ENCODE peak calls at places on chromosomes 11 and 22, in four cellular contexts. One of them, this sample, is unnamed.

GRCh38 chr11:119701591-119702260 is 27.3 kb downstream of the NECTIN1 start:
- DNase-seq in epithelial cell of esophagus: peak; percentile 66
- DNase-seq in brain microvascular endothelial cell: no peak
- DNase-seq in pancreas: no peak
- DNase-seq in this sample: no peak

GRCh38 chr11:119673389-119674336 is 55.3 kb downstream of the NECTIN1 start:
- DNase-seq in epithelial cell of esophagus: no peak
- DNase-seq in brain microvascular endothelial cell: no peak
- DNase-seq in pancreas: no peak
- DNase-seq in this sample: no peak

GRCh38 chr11:27977031-27977430 is 130.9 kb downstream of the KIF18A start:
- DNase-seq in epithelial cell of esophagus: peak; percentile 63
- DNase-seq in brain microvascular endothelial cell: peak; percentile 30
- DNase-seq in pancreas: no peak
- DNase-seq in this sample: no peak

GRCh38 chr11:98137437-98137836 is 883.3 kb upstream of the CNTN5 start:
- DNase-seq in epithelial cell of esophagus: no peak
- DNase-seq in brain microvascular endothelial cell: no peak
- DNase-seq in pancreas: no peak
- DNase-seq in this sample: no peak

GRCh38 chr11:72100462-72100861 is 2.6 kb downstream of the LAMTOR1 start:
- DNase-seq in epithelial cell of esophagus: no peak
- DNase-seq in brain microvascular endothelial cell: no peak
- DNase-seq in pancreas: no peak
- DNase-seq in this sample: no peak

GRCh38 chr11:38043060-38043459 is 1445.0 kb upstream of the RAG2 start:
- DNase-seq in epithelial cell of esophagus: no peak
- DNase-seq in brain microvascular endothelial cell: no peak
- DNase-seq in pancreas: no peak
- DNase-seq in this sample: no peak

GRCh38 chr11:33021937-33022336 is 6.3 kb downstream of the DEPDC7 start:
- DNase-seq in epithelial cell of esophagus: no peak
- DNase-seq in brain microvascular endothelial cell: no peak
- DNase-seq in pancreas: no peak
- DNase-seq in this sample: no peak

GRCh38 chr11:62394825-62395538 is 23.9 kb upstream of the SCGB1A1 start:
- DNase-seq in epithelial cell of esophagus: peak; percentile 87
- DNase-seq in brain microvascular endothelial cell: peak; percentile 73
- DNase-seq in pancreas: peak; percentile 64
- DNase-seq in this sample: peak; percentile 31

GRCh38 chr11:128745296-128746183 is 51.7 kb downstream of the FLI1 start:
- DNase-seq in epithelial cell of esophagus: no peak
- DNase-seq in brain microvascular endothelial cell: no peak
- DNase-seq in pancreas: no peak
- DNase-seq in this sample: no peak

GRCh38 chr22:19823191-19823590 is 31.5 kb downstream of the GNB1L start:
- DNase-seq in epithelial cell of esophagus: no peak
- DNase-seq in brain microvascular endothelial cell: no peak
- DNase-seq in pancreas: no peak
- DNase-seq in this sample: no peak

GRCh38 chr11:77026743-77027142 is 7.5 kb upstream of the B3GNT6 start:
- DNase-seq in epithelial cell of esophagus: no peak
- DNase-seq in brain microvascular endothelial cell: no peak
- DNase-seq in pancreas: no peak
- DNase-seq in this sample: no peak

GRCh38 chr11:63907808-63908530 is 9.0 kb downstream of the RCOR2 start:
- DNase-seq in epithelial cell of esophagus: no peak
- DNase-seq in brain microvascular endothelial cell: no peak
- DNase-seq in pancreas: no peak
- DNase-seq in this sample: no peak

GRCh38 chr22:35811670-35812069 is 94.0 kb downstream of the APOL5 start:
- DNase-seq in epithelial cell of esophagus: no peak
- DNase-seq in brain microvascular endothelial cell: no peak
- DNase-seq in pancreas: no peak
- DNase-seq in this sample: no peak

GRCh38 chr11:69686452-69686851 is 11.3 kb upstream of the LTO1 start:
- DNase-seq in epithelial cell of esophagus: no peak
- DNase-seq in brain microvascular endothelial cell: no peak
- DNase-seq in pancreas: no peak
- DNase-seq in this sample: no peak

GRCh38 chr22:44411226-44412135 is 86.6 kb downstream of the RTL6 start:
- DNase-seq in epithelial cell of esophagus: peak; percentile 75
- DNase-seq in brain microvascular endothelial cell: no peak
- DNase-seq in pancreas: no peak
- DNase-seq in this sample: no peak

GRCh38 chr11:75148436-75148983 is 2.4 kb upstream of the SLCO2B1 start:
- DNase-seq in epithelial cell of esophagus: no peak
- DNase-seq in brain microvascular endothelial cell: no peak
- DNase-seq in pancreas: no peak
- DNase-seq in this sample: no peak

GRCh38 chr11:118744001-118744400 is 47.0 kb downstream of the DDX6 start:
- DNase-seq in epithelial cell of esophagus: no peak
- DNase-seq in brain microvascular endothelial cell: no peak
- DNase-seq in pancreas: no peak
- DNase-seq in this sample: no peak

GRCh38 chr11:3669742-3670183 is 1.4 kb downstream of the CHRNA10 start:
- DNase-seq in epithelial cell of esophagus: no peak
- DNase-seq in brain microvascular endothelial cell: no peak
- DNase-seq in pancreas: no peak
- DNase-seq in this sample: no peak

GRCh38 chr11:8604078-8604723 is 10.2 kb upstream of the STK33 start:
- DNase-seq in epithelial cell of esophagus: peak; percentile 100
- DNase-seq in brain microvascular endothelial cell: peak; percentile 100
- DNase-seq in pancreas: peak; percentile 19
- DNase-seq in this sample: peak; percentile 100

GRCh38 chr11:109708184-109708583 is 286.2 kb downstream of the C11orf87 start:
- DNase-seq in epithelial cell of esophagus: no peak
- DNase-seq in brain microvascular endothelial cell: no peak
- DNase-seq in pancreas: no peak
- DNase-seq in this sample: no peak

GRCh38 chr11:86182976-86183584 is 61.5 kb upstream of the EED start:
- DNase-seq in epithelial cell of esophagus: peak; percentile 98
- DNase-seq in brain microvascular endothelial cell: no peak
- DNase-seq in pancreas: no peak
- DNase-seq in this sample: no peak

GRCh38 chr11:68406318-68407313 is 53.9 kb upstream of the PPP6R3 start:
- DNase-seq in epithelial cell of esophagus: no peak
- DNase-seq in brain microvascular endothelial cell: no peak
- DNase-seq in pancreas: no peak
- DNase-seq in this sample: no peak

GRCh38 chr11:13681470-13681869 is 13.0 kb downstream of the FAR1 start:
- DNase-seq in epithelial cell of esophagus: no peak
- DNase-seq in brain microvascular endothelial cell: no peak
- DNase-seq in pancreas: no peak
- DNase-seq in this sample: no peak

GRCh38 chr11:13679768-13680167 is 11.3 kb downstream of the FAR1 start:
- DNase-seq in epithelial cell of esophagus: no peak
- DNase-seq in brain microvascular endothelial cell: no peak
- DNase-seq in pancreas: no peak
- DNase-seq in this sample: no peak

GRCh38 chr11:13680501-13681264 is 12.2 kb downstream of the FAR1 start:
- DNase-seq in epithelial cell of esophagus: no peak
- DNase-seq in brain microvascular endothelial cell: no peak
- DNase-seq in pancreas: no peak
- DNase-seq in this sample: no peak

GRCh38 chr11:13685461-13686108 is 17.1 kb downstream of the FAR1 start:
- DNase-seq in epithelial cell of esophagus: no peak
- DNase-seq in brain microvascular endothelial cell: no peak
- DNase-seq in pancreas: no peak
- DNase-seq in this sample: no peak

GRCh38 chr11:13682212-13682611 is 13.7 kb downstream of the FAR1 start:
- DNase-seq in epithelial cell of esophagus: no peak
- DNase-seq in brain microvascular endothelial cell: no peak
- DNase-seq in pancreas: no peak
- DNase-seq in this sample: no peak
- H3K4me3 ChIP-seq in epithelial cell of esophagus: no peak overlapping the region
- H3K4me3 ChIP-seq in brain microvascular endothelial cell: no peak overlapping the region
- H3K4me3 ChIP-seq in pancreas: no peak overlapping the region
- H3K4me3 ChIP-seq in this sample: no peak overlapping the region

DNA sequence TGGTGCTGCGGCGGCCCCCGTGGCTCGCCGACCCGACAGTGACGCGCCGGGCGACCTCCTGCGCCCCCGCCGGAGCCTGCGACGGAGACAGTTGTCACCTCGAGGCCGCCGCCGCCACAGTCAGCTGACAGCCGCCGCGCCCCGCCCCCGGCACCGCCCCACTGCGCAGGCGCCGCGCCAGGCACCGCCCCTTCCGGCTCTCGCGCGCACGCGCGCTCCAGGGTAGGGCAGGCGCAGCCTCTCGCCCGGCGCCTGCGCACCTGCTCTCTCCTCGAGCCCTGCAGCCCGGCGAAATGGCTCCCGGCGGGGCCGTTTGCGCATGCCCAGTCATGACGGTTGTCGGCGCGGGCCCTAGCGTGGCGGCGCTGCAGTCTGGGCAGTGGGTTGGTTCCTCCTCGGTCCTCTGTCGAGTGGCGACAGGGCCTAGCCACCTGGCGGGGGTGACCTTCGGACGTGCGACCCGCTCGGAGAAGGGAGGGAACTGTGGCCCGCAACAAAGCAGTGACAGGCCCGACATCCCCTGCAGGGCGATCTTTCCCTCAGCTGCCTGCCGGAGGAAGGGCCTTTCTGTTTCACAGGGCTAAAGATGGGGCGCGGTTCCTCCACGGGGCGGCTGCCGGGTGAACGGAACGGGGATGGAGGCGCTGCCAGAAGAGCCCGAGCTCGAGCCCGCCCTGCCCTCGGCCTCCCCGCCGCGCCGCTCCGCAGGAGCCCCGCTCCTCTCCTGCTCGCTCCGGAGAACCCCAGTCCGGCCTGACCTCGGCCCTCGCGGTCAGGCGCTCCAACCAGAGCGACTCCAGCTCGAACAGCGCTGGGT is at the start of gene TOLLIP:
- DNase-seq in epithelial cell of esophagus: peak; percentile 90
- DNase-seq in brain microvascular endothelial cell: peak; percentile 84
- DNase-seq in pancreas: peak; percentile 94
- DNase-seq in this sample: peak; percentile 31
- TF ChIP-seq CTCF in epithelial cell of esophagus: no peak
- TF ChIP-seq CTCF in brain microvascular endothelial cell: peak; percentile 41
- TF ChIP-seq CTCF in pancreas: no peak
- TF ChIP-seq CTCF in this sample: peak; percentile 32

DNA sequence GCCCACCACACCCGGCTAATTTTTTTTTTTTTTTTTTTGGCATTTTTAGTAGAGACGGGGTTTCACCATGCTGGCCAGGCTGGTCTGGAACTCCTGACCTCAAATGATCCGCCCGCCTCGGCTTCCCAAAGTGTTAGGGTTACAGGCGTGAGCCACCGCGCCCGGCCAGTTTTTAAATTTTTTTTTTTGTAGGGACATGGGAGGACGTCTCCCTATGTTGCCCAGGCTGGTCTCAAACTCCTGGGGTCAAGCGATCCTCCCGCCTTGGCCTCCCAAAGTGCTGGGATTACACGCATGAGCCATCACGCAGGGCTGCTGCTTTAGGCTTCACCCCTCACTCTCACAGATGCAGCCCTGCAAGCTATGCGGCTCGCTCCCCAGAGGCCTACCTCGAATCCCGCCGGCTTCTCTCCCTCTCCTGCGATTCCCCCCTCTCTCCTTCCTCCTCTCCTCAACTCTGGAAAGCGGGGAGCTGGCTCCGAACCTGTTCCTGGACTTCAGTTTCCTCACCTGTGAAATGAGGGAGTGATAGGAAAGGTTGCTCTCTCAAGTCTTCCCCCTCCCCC is 926 bp downstream of the CCDC157 start:
- DNase-seq in epithelial cell of esophagus: no peak
- DNase-seq in brain microvascular endothelial cell: no peak
- DNase-seq in pancreas: no peak
- DNase-seq in this sample: no peak
- H3K4me3 ChIP-seq in epithelial cell of esophagus: peak overlapping the region; percentile 93
- H3K4me3 ChIP-seq in brain microvascular endothelial cell: peak overlapping the region; percentile 88
- H3K4me3 ChIP-seq in pancreas: no peak overlapping the region
- H3K4me3 ChIP-seq in this sample: peak overlapping the region; percentile 84

GRCh38 chr11:26331911-26332571 is at the start of gene ANO3:
- DNase-seq in epithelial cell of esophagus: peak; percentile 52
- DNase-seq in brain microvascular endothelial cell: peak; percentile 79
- DNase-seq in pancreas: peak; percentile 70
- DNase-seq in this sample: peak; percentile 17
- TF ChIP-seq CTCF in epithelial cell of esophagus: peak; percentile 29
- TF ChIP-seq CTCF in brain microvascular endothelial cell: peak; percentile 85
- TF ChIP-seq CTCF in pancreas: peak; percentile 23
- TF ChIP-seq CTCF in this sample: peak; percentile 85

GRCh38 chr22:21570398-21570797 is 2.9 kb downstream of the UBE2L3 start:
- DNase-seq in epithelial cell of esophagus: no peak
- DNase-seq in brain microvascular endothelial cell: no peak
- DNase-seq in pancreas: no peak
- DNase-seq in this sample: no peak
- H3K4me3 ChIP-seq in epithelial cell of esophagus: no peak overlapping the region
- H3K4me3 ChIP-seq in brain microvascular endothelial cell: no peak overlapping the region
- H3K4me3 ChIP-seq in pancreas: no peak overlapping the region
- H3K4me3 ChIP-seq in this sample: no peak overlapping the region

This sample was measured in AG04449.